ENCODE peak calls at places on chromosomes 11 and 22, in six cellular contexts. E is neuronal stem cell, Y is IMR-90, M is Panc1, G is right atrium auricular region, U is iPS DF 6.9. K is an unnamed sample. For H3K27me3, the result is how much of the 10 kb centered on the place peaks cover.

GRCh38 chr11:3942956-3943497 is 87.6 kb downstream of the STIM1 start:
- DNase-seq in E (no peak), Y (no peak), M (no peak), G (no peak), U (no peak), K (no peak)

GRCh38 chr11:33687733-33688479 is 12.7 kb downstream of the C11orf91 start:
- DNase-seq in E (peak), Y (peak), M (no peak), G (no peak), U (peak), K (no peak)

GRCh38 chr11:112247198-112247597 is 13.5 kb downstream of the PLET1 start:
- DNase-seq in E (no peak), Y (peak), M (no peak), G (no peak), U (no peak), K (no peak)

GRCh38 chr11:77046060-77046501 is 11.9 kb downstream of the B3GNT6 start:
- DNase-seq in E (peak), Y (no peak), M (no peak), G (no peak), U (no peak), K (no peak)

GRCh38 chr11:95985174-95985808 is 61.4 kb upstream of the MTMR2 start:
- DNase-seq in E (no peak), Y (peak), M (no peak), G (no peak), U (no peak), K (no peak)

GRCh38 chr22:20952544-20953341 is 14.3 kb upstream of the AIFM3 start:
- DNase-seq in E (no peak), Y (no peak), M (no peak), G (no peak), U (no peak), K (no peak)

GRCh38 chr11:16966633-16967346 is 47.4 kb downstream of the PLEKHA7 start:
- DNase-seq in E (no peak), Y (no peak), M (no peak), G (no peak), U (no peak), K (no peak)

GRCh38 chr22:36405221-36405631 is 17.5 kb upstream of the MYH9 start:
- DNase-seq in E (no peak), Y (no peak), M (no peak), G (no peak), U (no peak), K (no peak)

GRCh38 chr11:116771935-116772334 is 852 bp downstream of the BUD13 start:
- DNase-seq in E (no peak), Y (no peak), M (no peak), G (no peak), U (no peak), K (no peak)

GRCh38 chr11:2825886-2826678 is 59.5 kb downstream of the CDKN1C start:
- DNase-seq in E (peak), Y (peak), M (no peak), G (peak), U (no peak), K (peak)

GRCh38 chr11:44484211-44484610 is 81.3 kb upstream of the CD82 start:
- DNase-seq in E (no peak), Y (peak), M (no peak), G (no peak), U (no peak), K (no peak)

GRCh38 chr11:119540370-119541125 is 117.6 kb upstream of the THY1 start:
- DNase-seq in E (no peak), Y (no peak), M (no peak), G (no peak), U (no peak), K (no peak)

GRCh38 chr22:31210830-31211503 is 1.1 kb upstream of the LIMK2 start:
- DNase-seq in E (no peak), Y (no peak), M (no peak), G (peak), U (no peak), K (peak)

GRCh38 chr22:31211862-31212730 is at the start of gene LIMK2:
- DNase-seq in E (peak), Y (peak), M (no peak), G (peak), U (peak), K (peak)

GRCh38 chr22:31212783-31213626 is 907 bp downstream of the LIMK2 start:
- DNase-seq in E (no peak), Y (no peak), M (no peak), G (no peak), U (no peak), K (no peak)

GRCh38 chr22:31215018-31215535 is 3.0 kb downstream of the LIMK2 start:
- DNase-seq in E (no peak), Y (no peak), M (no peak), G (no peak), U (no peak), K (no peak)

GRCh38 chr22:31211504-31211861 is 615 bp upstream of the LIMK2 start:
- DNase-seq in E (no peak), Y (no peak), M (no peak), G (no peak), U (no peak), K (no peak)
- H3K4me3 ChIP-seq in E (no peak), Y (no peak), M (peak), G (peak), U (no peak), K (no peak)

GRCh38 chr22:45010532-45010900 is 711 bp upstream of the PHF21B start:
- DNase-seq in E (no peak), Y (no peak), M (no peak), G (no peak), U (no peak), K (no peak)
- H3K27me3 ChIP-seq in E (under half), Y (half or more), M (under half), G (under half), U (under half), K (under half)

GRCh38 chr22:30233582-30233981 is 13.0 kb downstream of the LIF start:
- DNase-seq in E (no peak), Y (no peak), M (no peak), G (no peak), U (no peak), K (no peak)
- H3K4me3 ChIP-seq in E (no peak), Y (no peak), M (no peak), G (no peak), U (no peak), K (no peak)

DNA sequence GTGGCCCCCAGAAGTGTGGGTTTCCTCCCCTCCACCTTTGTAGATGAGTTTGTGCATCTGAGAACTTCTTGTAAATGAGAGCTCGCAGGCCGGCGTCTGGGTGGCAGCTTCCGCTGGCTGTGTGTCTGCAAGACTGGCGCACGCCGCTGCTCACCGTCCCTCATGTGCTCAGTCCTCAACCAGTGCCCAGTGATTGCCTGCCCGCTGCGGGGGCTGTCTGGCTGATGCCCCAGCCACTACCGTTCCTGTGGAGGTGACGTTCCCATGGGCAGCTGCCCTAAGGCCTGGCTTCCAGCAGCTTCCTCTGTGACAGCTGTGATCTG is 8.8 kb downstream of the TBX1 start:
- DNase-seq in E (no peak), Y (no peak), M (no peak), G (no peak), U (no peak), K (no peak)
- H3K27me3 ChIP-seq in E (half or more), Y (half or more), M (under half), G (under half), U (under half), K (under half)

GRCh38 chr11:64231536-64231935 is 1.2 kb downstream of the DNAJC4 start:
- DNase-seq in E (no peak), Y (no peak), M (no peak), G (no peak), U (no peak), K (no peak)
- H3K4me3 ChIP-seq in E (no peak), Y (no peak), M (no peak), G (peak), U (no peak), K (no peak)